ENCODE peak calls at places on chromosomes 16 and 17, in six cellular contexts. D, X, Y, J, P and W are unnamed samples.

GRCh38 chr17:71118039-71118438 is 948.7 kb downstream of the KCNJ2 start:
- DNase-seq in D (peak), X (no peak), Y (no peak), J (peak), P (no peak), W (peak)

GRCh38 chr16:15051387-15051951 is 4.4 kb downstream of the NTAN1 start:
- DNase-seq in D (no peak), X (no peak), Y (no peak), J (no peak), P (no peak), W (no peak)

GRCh38 chr17:82396601-82397435 is 21.3 kb upstream of the HEXD start:
- DNase-seq in D (peak), X (no peak), Y (no peak), J (no peak), P (no peak), W (peak)

GRCh38 chr16:53476867-53477266 is 26.1 kb downstream of the AKTIP start:
- DNase-seq in D (no peak), X (no peak), Y (no peak), J (no peak), P (no peak), W (no peak)

GRCh38 chr17:81057079-81057730 is 22.3 kb downstream of the BAIAP2 start:
- DNase-seq in D (peak), X (no peak), Y (no peak), J (no peak), P (no peak), W (peak)

GRCh38 chr16:70701998-70702397 is 16.1 kb upstream of the MTSS2 start:
- DNase-seq in D (no peak), X (no peak), Y (no peak), J (no peak), P (no peak), W (no peak)

GRCh38 chr17:50556803-50557202 is 3.7 kb upstream of the CACNA1G start:
- DNase-seq in D (no peak), X (no peak), Y (no peak), J (no peak), P (no peak), W (no peak)

GRCh38 chr16:61128545-61129323 is 907.5 kb downstream of the CDH8 start:
- DNase-seq in D (no peak), X (no peak), Y (peak), J (no peak), P (no peak), W (no peak)

GRCh38 chr17:8445536-8445935 is 9.9 kb downstream of the NDEL1 start:
- DNase-seq in D (no peak), X (no peak), Y (no peak), J (no peak), P (no peak), W (no peak)

GRCh38 chr16:23269248-23270091 is 32.6 kb upstream of the SCNN1B start:
- DNase-seq in D (no peak), X (no peak), Y (no peak), J (no peak), P (no peak), W (no peak)

GRCh38 chr16:75108792-75109731 is 7.5 kb downstream of the LDHD start:
- DNase-seq in D (peak), X (peak), Y (peak), J (peak), P (peak), W (peak)

GRCh38 chr16:84268661-84269060 is 26.0 kb upstream of the WFDC1 start:
- DNase-seq in D (no peak), X (no peak), Y (no peak), J (no peak), P (no peak), W (peak)

GRCh38 chr17:57861000-57861736 is 11.3 kb upstream of the MRPS23 start:
- DNase-seq in D (peak), X (no peak), Y (peak), J (peak), P (no peak), W (peak)

GRCh38 chr16:1981398-1981836 is at the start of gene NOXO1:
- DNase-seq in D (no peak), X (no peak), Y (no peak), J (no peak), P (no peak), W (no peak)

GRCh38 chr17:1562178-1562643 is 381 bp downstream of the PITPNA start:
- DNase-seq in D (peak), X (no peak), Y (peak), J (no peak), P (no peak), W (no peak)

GRCh38 chr17:80882926-80883685 is 108.5 kb upstream of the CHMP6 start:
- DNase-seq in D (no peak), X (no peak), Y (no peak), J (no peak), P (no peak), W (no peak)

GRCh38 chr17:75827291-75828050 is 16.7 kb downstream of the UNC13D start:
- DNase-seq in D (peak), X (no peak), Y (peak), J (peak), P (peak), W (peak)

GRCh38 chr17:2644971-2645370 is 51.5 kb downstream of the PAFAH1B1 start:
- DNase-seq in D (no peak), X (no peak), Y (no peak), J (no peak), P (no peak), W (no peak)

GRCh38 chr17:45042346-45043120 is 8.9 kb downstream of the DCAKD start:
- DNase-seq in D (no peak), X (no peak), Y (no peak), J (no peak), P (no peak), W (no peak)

GRCh38 chr17:7886227-7887037 is 2.2 kb upstream of the CHD3 start:
- DNase-seq in D (peak), X (peak), Y (peak), J (peak), P (no peak), W (peak)

GRCh38 chr17:22484826-22485225 is 792.5 kb downstream of the KCNJ18 start:
- DNase-seq in D (no peak), X (no peak), Y (no peak), J (no peak), P (no peak), W (no peak)

GRCh38 chr17:17032131-17032692 is 10.0 kb upstream of the MPRIP start:
- DNase-seq in D (peak), X (no peak), Y (no peak), J (peak), P (no peak), W (peak)

GRCh38 chr17:61402978-61403845 is 3.6 kb downstream of the TBX2 start:
- DNase-seq in D (no peak), X (no peak), Y (peak), J (no peak), P (no peak), W (no peak)

GRCh38 chr17:82674656-82675475 is 23.6 kb downstream of the RAB40B start:
- DNase-seq in D (no peak), X (no peak), Y (no peak), J (no peak), P (no peak), W (peak)

GRCh38 chr17:77178586-77178985 is 37.8 kb downstream of the SEC14L1 start:
- DNase-seq in D (no peak), X (no peak), Y (no peak), J (peak), P (no peak), W (no peak)

GRCh38 chr17:68861602-68862001 is 93.6 kb downstream of the ABCA8 start:
- DNase-seq in D (no peak), X (no peak), Y (no peak), J (no peak), P (no peak), W (no peak)

GRCh38 chr16:2963611-2964415 is at the start of gene KREMEN2:
- DNase-seq in D (no peak), X (no peak), Y (peak), J (peak), P (no peak), W (peak)

GRCh38 chr16:28873543-28874201 is 4.6 kb upstream of the ATP2A1 start:
- DNase-seq in D (no peak), X (peak), Y (peak), J (no peak), P (peak), W (no peak)

GRCh38 chr17:66889480-66890230 is 54.7 kb downstream of the CACNG5 start:
- DNase-seq in D (no peak), X (no peak), Y (no peak), J (no peak), P (no peak), W (no peak)